ENCODE peak calls at places on chromosomes 13 and 19, in four cellular contexts. One of them, this sample, is unnamed.

GRCh38 chr19:15948223-15949058 is at the start of gene OR10H4:
- DNase-seq in cardiac muscle cell: no peak
- DNase-seq in kidney tubule cell: no peak
- DNase-seq in stimulated activated CD8-positive, alpha-beta memory T cell treated with anti-CD3 and anti-CD28 coated beads, Interleukin-12 subunit alpha, Interleukin-12 subunit beta, amount 100 ng/mL, for 1 hour: no peak
- DNase-seq in this sample: no peak

GRCh38 chr19:34274827-34275625 is 20.7 kb downstream of the GARRE1 start:
- DNase-seq in kidney tubule cell: peak
- DNase-seq in cardiac muscle cell: peak
- DNase-seq in stimulated activated CD8-positive, alpha-beta memory T cell treated with anti-CD3 and anti-CD28 coated beads, Interleukin-12 subunit alpha, Interleukin-12 subunit beta, amount 100 ng/mL, for 1 hour: no peak
- DNase-seq in this sample: no peak

GRCh38 chr19:6225232-6225635 is 54.5 kb downstream of the MLLT1 start:
- DNase-seq in stimulated activated CD8-positive, alpha-beta memory T cell treated with anti-CD3 and anti-CD28 coated beads, Interleukin-12 subunit alpha, Interleukin-12 subunit beta, amount 100 ng/mL, for 1 hour: no peak
- DNase-seq in cardiac muscle cell: no peak
- DNase-seq in kidney tubule cell: no peak
- DNase-seq in this sample: no peak

GRCh38 chr19:8611890-8612806 is 1.6 kb upstream of the ADAMTS10 start:
- DNase-seq in kidney tubule cell: peak
- DNase-seq in stimulated activated CD8-positive, alpha-beta memory T cell treated with anti-CD3 and anti-CD28 coated beads, Interleukin-12 subunit alpha, Interleukin-12 subunit beta, amount 100 ng/mL, for 1 hour: no peak
- DNase-seq in cardiac muscle cell: peak
- DNase-seq in this sample: peak

GRCh38 chr19:45786533-45786894 is 4.2 kb upstream of the DMPK start:
- DNase-seq in kidney tubule cell: no peak
- DNase-seq in cardiac muscle cell: no peak
- DNase-seq in stimulated activated CD8-positive, alpha-beta memory T cell treated with anti-CD3 and anti-CD28 coated beads, Interleukin-12 subunit alpha, Interleukin-12 subunit beta, amount 100 ng/mL, for 1 hour: no peak
- DNase-seq in this sample: no peak

GRCh38 chr13:81395368-81395767 is 1054.4 kb upstream of the SPRY2 start:
- DNase-seq in cardiac muscle cell: peak
- DNase-seq in kidney tubule cell: no peak
- DNase-seq in stimulated activated CD8-positive, alpha-beta memory T cell treated with anti-CD3 and anti-CD28 coated beads, Interleukin-12 subunit alpha, Interleukin-12 subunit beta, amount 100 ng/mL, for 1 hour: no peak
- DNase-seq in this sample: peak

GRCh38 chr13:75308222-75308621 is 173.7 kb downstream of the TBC1D4 start:
- DNase-seq in cardiac muscle cell: no peak
- DNase-seq in kidney tubule cell: no peak
- DNase-seq in stimulated activated CD8-positive, alpha-beta memory T cell treated with anti-CD3 and anti-CD28 coated beads, Interleukin-12 subunit alpha, Interleukin-12 subunit beta, amount 100 ng/mL, for 1 hour: no peak
- DNase-seq in this sample: no peak

GRCh38 chr13:98922306-98922705 is 55.6 kb downstream of the DOCK9 start:
- DNase-seq in stimulated activated CD8-positive, alpha-beta memory T cell treated with anti-CD3 and anti-CD28 coated beads, Interleukin-12 subunit alpha, Interleukin-12 subunit beta, amount 100 ng/mL, for 1 hour: no peak
- DNase-seq in kidney tubule cell: no peak
- DNase-seq in cardiac muscle cell: peak
- DNase-seq in this sample: no peak

GRCh38 chr19:47176627-47177090 is 46.0 kb downstream of the SAE1 start:
- DNase-seq in kidney tubule cell: no peak
- DNase-seq in stimulated activated CD8-positive, alpha-beta memory T cell treated with anti-CD3 and anti-CD28 coated beads, Interleukin-12 subunit alpha, Interleukin-12 subunit beta, amount 100 ng/mL, for 1 hour: peak
- DNase-seq in cardiac muscle cell: peak
- DNase-seq in this sample: no peak

GRCh38 chr13:97341135-97341534 is 92.8 kb upstream of the RAP2A start:
- DNase-seq in stimulated activated CD8-positive, alpha-beta memory T cell treated with anti-CD3 and anti-CD28 coated beads, Interleukin-12 subunit alpha, Interleukin-12 subunit beta, amount 100 ng/mL, for 1 hour: no peak
- DNase-seq in kidney tubule cell: no peak
- DNase-seq in cardiac muscle cell: no peak
- DNase-seq in this sample: no peak

GRCh38 chr13:24503376-24503690 is 9.2 kb downstream of the PARP4 start:
- DNase-seq in cardiac muscle cell: no peak
- DNase-seq in kidney tubule cell: no peak
- DNase-seq in stimulated activated CD8-positive, alpha-beta memory T cell treated with anti-CD3 and anti-CD28 coated beads, Interleukin-12 subunit alpha, Interleukin-12 subunit beta, amount 100 ng/mL, for 1 hour: no peak
- DNase-seq in this sample: no peak

GRCh38 chr13:82797876-82798275 is 1084.4 kb downstream of the SLITRK1 start:
- DNase-seq in kidney tubule cell: no peak
- DNase-seq in cardiac muscle cell: no peak
- DNase-seq in stimulated activated CD8-positive, alpha-beta memory T cell treated with anti-CD3 and anti-CD28 coated beads, Interleukin-12 subunit alpha, Interleukin-12 subunit beta, amount 100 ng/mL, for 1 hour: no peak
- DNase-seq in this sample: no peak

GRCh38 chr19:13150187-13150918 is at the start of the genes IER2 and STX10:
- DNase-seq in stimulated activated CD8-positive, alpha-beta memory T cell treated with anti-CD3 and anti-CD28 coated beads, Interleukin-12 subunit alpha, Interleukin-12 subunit beta, amount 100 ng/mL, for 1 hour: peak
- DNase-seq in kidney tubule cell: peak
- DNase-seq in cardiac muscle cell: peak
- DNase-seq in this sample: peak

GRCh38 chr13:40318366-40318765 is 348.1 kb downstream of the FOXO1 start:
- DNase-seq in stimulated activated CD8-positive, alpha-beta memory T cell treated with anti-CD3 and anti-CD28 coated beads, Interleukin-12 subunit alpha, Interleukin-12 subunit beta, amount 100 ng/mL, for 1 hour: no peak
- DNase-seq in kidney tubule cell: no peak
- DNase-seq in cardiac muscle cell: peak
- DNase-seq in this sample: peak

This sample was measured in DMS53.